ENCODE peak calls at places on chromosomes 16 and 17, in six cellular contexts. R is IMR-90, D is A549, G is H1, K is HepG2, S is K562. N is an unnamed sample.

GRCh38 chr17:81131486-81132196 is 33.7 kb upstream of the PVALEF start:
- DNase-seq in S (no peak), D (no peak), K (peak), G (no peak), R (no peak), N (no peak)

GRCh38 chr16:11094838-11095565 is 150.6 kb downstream of the CLEC16A start:
- DNase-seq in D (no peak), K (no peak), R (no peak), G (no peak), S (no peak), N (no peak)

GRCh38 chr16:56993204-56993603 is 3.8 kb downstream of the NLRC5 start:
- DNase-seq in K (no peak), D (no peak), G (no peak), R (peak), S (no peak), N (no peak)

GRCh38 chr17:64020068-64020766 is at the start of gene ICAM2:
- DNase-seq in G (no peak), K (no peak), D (no peak), R (no peak), S (no peak), N (peak)

GRCh38 chr17:79527286-79527685 is 83.6 kb downstream of the RBFOX3 start:
- DNase-seq in R (no peak), D (no peak), K (no peak), S (no peak), G (no peak), N (no peak)

GRCh38 chr17:45225964-45226530 is 4.4 kb downstream of the FMNL1 start:
- DNase-seq in R (no peak), K (no peak), D (peak), G (no peak), S (peak), N (peak)

GRCh38 chr17:51147641-51148040 is 5.7 kb upstream of the NME1 start:
- DNase-seq in G (no peak), R (peak), K (no peak), S (no peak), D (no peak), N (no peak)

GRCh38 chr16:70577256-70577698 is 53.7 kb downstream of the SF3B3 start:
- DNase-seq in D (no peak), G (no peak), K (no peak), S (no peak), R (peak), N (no peak)

GRCh38 chr16:87468550-87468949 is 24.3 kb downstream of the ZCCHC14 start:
- DNase-seq in G (no peak), S (no peak), D (no peak), R (no peak), K (no peak), N (no peak)

GRCh38 chr17:6306820-6307219 is 128.1 kb downstream of the AIPL1 start:
- DNase-seq in R (no peak), G (no peak), K (no peak), D (no peak), S (no peak), N (no peak)

GRCh38 chr16:25258856-25259179 is 1.2 kb upstream of the ZKSCAN2 start:
- DNase-seq in S (no peak), G (no peak), R (no peak), K (no peak), D (no peak), N (no peak)

GRCh38 chr17:77786740-77787505 is 171.6 kb upstream of the TNRC6C start:
- DNase-seq in R (no peak), K (no peak), D (no peak), S (no peak), G (peak), N (no peak)

GRCh38 chr17:76153640-76154039 is 12.6 kb upstream of the FOXJ1 start:
- DNase-seq in R (peak), K (peak), D (no peak), G (no peak), S (no peak), N (no peak)

GRCh38 chr17:45149037-45149668 is 878 bp downstream of the HEXIM1 start:
- DNase-seq in D (peak), R (peak), K (peak), S (peak), G (no peak), N (no peak)

GRCh38 chr16:67786491-67786890 is 19.9 kb downstream of the RANBP10 start:
- DNase-seq in R (no peak), G (no peak), D (no peak), S (no peak), K (no peak), N (peak)

GRCh38 chr16:29779474-29779873 is 1.4 kb downstream of the ZG16 start:
- DNase-seq in D (peak), K (peak), G (no peak), S (no peak), R (no peak), N (no peak)

GRCh38 chr17:75288784-75289121 is 480 bp downstream of the SLC25A19 start:
- DNase-seq in S (peak), G (no peak), K (peak), R (no peak), D (no peak), N (no peak)

GRCh38 chr16:68073902-68074760 is 11.0 kb upstream of the NFATC3 start:
- DNase-seq in S (no peak), R (no peak), D (no peak), G (no peak), K (no peak), N (no peak)

GRCh38 chr16:75537795-75538194 is 1.9 kb upstream of the CHST5 start:
- DNase-seq in S (no peak), G (no peak), K (no peak), R (no peak), D (no peak), N (no peak)

GRCh38 chr16:49499018-49499785 is 125.6 kb downstream of the C16orf78 start:
- DNase-seq in S (no peak), D (no peak), G (no peak), K (no peak), R (no peak), N (no peak)

GRCh38 chr17:9726291-9726690 is 65.1 kb downstream of the DHRS7C start:
- DNase-seq in D (no peak), G (no peak), S (no peak), R (no peak), K (no peak), N (no peak)

GRCh38 chr16:65572156-65572555 is 450.3 kb upstream of the CDH11 start:
- DNase-seq in K (no peak), G (no peak), S (no peak), R (peak), D (no peak), N (no peak)

GRCh38 chr17:21146362-21147021 is 19.7 kb downstream of the DHRS7B start:
- DNase-seq in K (no peak), R (no peak), S (no peak), D (no peak), G (no peak), N (no peak)

GRCh38 chr16:75026892-75027391 is 28.1 kb downstream of the ZNRF1 start:
- DNase-seq in G (no peak), K (no peak), S (no peak), D (no peak), R (no peak), N (no peak)

GRCh38 chr17:64092952-64093451 is 36.9 kb downstream of the ERN1 start:
- DNase-seq in R (no peak), K (peak), G (no peak), S (no peak), D (no peak), N (no peak)

GRCh38 chr17:76710863-76711611 is at the start of gene MXRA7:
- DNase-seq in G (no peak), R (peak), S (peak), D (peak), K (no peak), N (no peak)

GRCh38 chr16:49011807-49012345 is 269.8 kb downstream of the CBLN1 start:
- DNase-seq in R (no peak), D (no peak), G (no peak), S (no peak), K (no peak), N (no peak)

GRCh38 chr17:37743875-37744632 is 805 bp downstream of the HNF1B start:
- DNase-seq in S (no peak), D (peak), G (no peak), K (peak), R (no peak), N (no peak)

GRCh38 chr17:60039096-60039495 is 39.6 kb downstream of the HEATR6 start:
- DNase-seq in D (no peak), S (no peak), K (no peak), G (no peak), R (no peak), N (no peak)

GRCh38 chr16:17314148-17314547 is 156.6 kb downstream of the XYLT1 start:
- DNase-seq in S (no peak), D (no peak), K (no peak), G (no peak), R (no peak), N (no peak)

GRCh38 chr17:76272541-76273434 is 7.6 kb downstream of the UBALD2 start:
- DNase-seq in K (no peak), R (no peak), D (no peak), S (no peak), G (no peak), N (no peak)

GRCh38 chr17:60526726-60527125 is 684 bp upstream of the APPBP2 start:
- DNase-seq in R (peak), G (no peak), K (no peak), S (no peak), D (no peak), N (no peak)

GRCh38 chr16:69793521-69793920 is 31.4 kb downstream of the WWP2 start:
- DNase-seq in R (no peak), K (no peak), D (no peak), S (no peak), G (no peak), N (no peak)

GRCh38 chr17:2974347-2974746 is 89.1 kb downstream of the OR1D5 start:
- DNase-seq in S (no peak), G (no peak), D (no peak), K (no peak), R (no peak), N (no peak)

GRCh38 chr17:64055183-64056142 is 35.0 kb upstream of the ICAM2 start:
- DNase-seq in K (no peak), R (no peak), S (no peak), G (no peak), D (no peak), N (no peak)

DNA sequence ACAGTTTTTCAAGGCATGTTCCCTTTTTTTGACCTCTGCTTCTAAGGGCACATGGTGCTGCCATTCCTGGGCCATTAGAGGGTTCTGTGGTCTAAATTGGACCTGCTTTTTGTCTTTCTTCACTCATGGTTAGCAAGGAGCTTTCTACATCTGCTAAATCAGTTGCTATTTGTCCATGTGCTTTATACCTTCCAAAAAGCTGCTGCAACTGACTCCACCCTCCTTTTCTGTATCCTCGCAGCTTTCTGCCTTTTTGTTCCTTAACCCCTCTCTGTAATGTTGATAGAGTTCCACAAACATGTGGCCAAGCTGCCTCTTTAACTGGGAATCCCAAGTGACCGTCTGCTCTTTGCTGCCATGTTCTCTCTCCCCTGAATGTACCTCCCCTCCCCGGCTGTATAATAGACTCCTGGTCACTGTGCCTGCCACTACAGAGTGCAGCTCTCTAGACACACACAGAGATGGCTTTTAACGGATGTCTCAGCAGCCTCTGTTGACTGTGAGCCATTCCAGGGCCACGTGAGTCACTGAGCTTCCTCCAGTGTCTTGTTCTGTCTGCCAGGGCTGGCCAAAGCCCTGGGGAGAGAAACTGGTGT is 57.4 kb upstream of the TEKT3 start:
- DNase-seq in D (peak), R (peak), K (peak), G (no peak), S (no peak), N (no peak)
- TF ChIP-seq RFX5 in D (no peak), R (no peak), K (no peak), G (no peak), S (no peak), N (no peak)

GRCh38 chr16:4410335-4411075 is 5.9 kb downstream of the CORO7 start:
- DNase-seq in S (no peak), R (peak), D (no peak), G (no peak), K (no peak), N (no peak)
- TF ChIP-seq CEBPB in S (no peak), R (peak), D (no peak), G (no peak), K (no peak), N (no peak)

GRCh38 chr17:40951011-40951622 is 13.7 kb upstream of the KRT23 start:
- DNase-seq in D (no peak), G (no peak), K (peak), S (no peak), R (no peak), N (no peak)
- TF ChIP-seq RFX5 in D (no peak), G (no peak), K (no peak), S (no peak), R (no peak), N (no peak)

DNA sequence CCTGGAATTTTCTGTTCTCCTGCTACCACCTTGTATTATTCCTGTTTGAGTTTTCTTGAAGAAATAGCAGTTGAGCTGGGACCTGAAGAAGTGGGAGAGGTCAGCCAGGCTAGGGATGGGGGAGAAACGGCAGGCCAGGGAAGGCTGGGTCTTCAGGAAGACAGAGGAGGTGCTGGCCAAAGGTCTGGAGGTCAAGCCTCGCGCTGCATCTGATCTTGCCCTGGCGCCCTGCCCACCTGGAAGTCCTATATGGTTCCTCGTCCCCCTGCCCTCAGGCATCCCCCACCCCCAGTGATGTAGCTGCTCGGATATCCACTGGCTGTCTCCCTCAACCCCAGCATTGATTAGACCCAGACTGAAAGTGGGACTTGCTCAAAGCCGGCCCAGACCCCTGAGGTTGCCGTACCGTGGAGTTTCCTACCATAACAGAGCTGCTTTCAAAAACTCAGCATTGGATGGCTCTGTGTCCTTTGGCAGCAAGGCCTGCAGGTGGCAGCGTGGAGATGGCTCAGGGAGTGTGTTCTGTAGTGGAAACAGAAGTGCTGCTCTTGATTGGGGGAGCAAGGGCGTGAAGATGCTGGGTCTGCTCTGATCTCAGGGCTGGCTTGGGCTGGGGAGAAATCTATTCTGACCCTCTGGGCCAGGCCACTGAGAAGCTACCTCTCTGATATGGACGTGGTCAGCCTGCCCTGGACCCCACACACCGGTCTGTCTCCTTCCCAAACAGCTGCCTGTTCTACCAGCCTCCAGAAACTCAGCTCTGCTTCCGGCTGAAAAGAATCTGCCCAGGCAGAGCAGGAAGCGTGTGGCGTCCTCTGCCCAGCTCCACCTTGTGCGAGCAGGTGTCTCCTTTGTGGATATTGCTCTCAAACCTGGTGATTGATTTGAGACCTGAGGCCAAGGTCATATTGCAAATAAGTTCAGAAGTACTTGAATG is 107.0 kb upstream of the CACNG5 start:
- DNase-seq in G (peak), R (peak), S (peak), D (peak), K (peak), N (no peak)
- TF ChIP-seq CEBPB in G (no peak), R (no peak), S (no peak), D (no peak), K (no peak), N (no peak)

GRCh38 chr16:1640261-1640956 is 28.2 kb downstream of the CRAMP1 start:
- DNase-seq in S (no peak), R (no peak), K (no peak), G (no peak), D (no peak), N (no peak)

GRCh38 chr16:1642753-1643152 is 30.6 kb downstream of the CRAMP1 start:
- DNase-seq in R (no peak), S (no peak), G (no peak), K (no peak), D (no peak), N (no peak)

GRCh38 chr16:1643521-1643920 is 31.4 kb downstream of the CRAMP1 start:
- DNase-seq in K (no peak), G (no peak), D (no peak), S (no peak), R (no peak), N (no peak)

GRCh38 chr16:1641261-1641660 is 29.1 kb downstream of the CRAMP1 start:
- DNase-seq in K (no peak), S (no peak), G (no peak), D (no peak), R (no peak), N (no peak)

GRCh38 chr16:1642148-1642547 is 30.0 kb downstream of the CRAMP1 start:
- DNase-seq in K (no peak), R (no peak), S (no peak), G (no peak), D (no peak), N (no peak)
- TF ChIP-seq RFX5 in K (no peak), R (no peak), S (no peak), G (no peak), D (no peak), N (no peak)

DNA sequence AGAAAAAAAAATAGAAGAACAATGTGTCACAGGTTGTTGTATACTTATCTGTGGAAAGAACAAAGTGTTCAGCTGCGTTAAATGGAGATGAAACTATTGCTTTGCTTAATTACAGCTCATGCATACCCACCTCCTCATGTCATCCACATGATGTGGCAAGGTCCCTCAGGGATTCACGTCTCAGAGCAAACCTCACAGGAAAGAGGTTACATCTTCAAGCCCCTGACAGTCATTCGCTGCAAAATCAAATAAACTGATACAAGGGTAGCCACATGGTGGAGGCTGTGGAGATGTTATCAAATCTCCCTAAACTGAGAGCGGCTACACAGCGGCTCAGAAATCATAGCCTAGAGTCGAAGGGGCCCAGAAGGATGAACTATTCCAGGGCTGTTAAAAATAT is 21.1 kb downstream of the GINS3 start:
- DNase-seq in G (no peak), S (no peak), D (no peak), K (no peak), R (no peak), N (no peak)
- TF ChIP-seq CEBPB in G (no peak), S (no peak), D (no peak), K (no peak), R (no peak), N (no peak)